ENCODE peak calls at places on chromosomes 13 and 19, in ten cellular contexts. F is breast epithelium, V is esophagus squamous epithelium, W is right lobe of liver, K is left ventricle myocardium inferior, C is osteoblast, A is SK-N-SH, X is IMR-90, I is cardiac muscle cell, R is neural progenitor cell. J is an unnamed sample.

GRCh38 chr19:53102701-53103140 is 501 bp downstream of the ZNF160 start:
- DNase-seq in F (no peak), V (no peak), W (peak; percentile 57), K (peak; percentile 40), C (peak; percentile 84), A (peak; percentile 69), X (peak; percentile 31), I (peak; percentile 61), R (peak; percentile 61), J (no peak)

GRCh38 chr19:50173144-50173543 is 10.1 kb upstream of the IZUMO2 start:
- DNase-seq in F (no peak), V (no peak), W (no peak), K (no peak), C (no peak), A (no peak), X (no peak), I (no peak), R (no peak), J (no peak)

GRCh38 chr13:40986328-40986856 is 32.7 kb downstream of the ELF1 start:
- DNase-seq in F (no peak), V (no peak), W (no peak), K (no peak), C (peak; percentile 30), A (no peak), X (peak; percentile 76), I (no peak), R (no peak), J (no peak)

GRCh38 chr13:94674609-94675348 is 37.6 kb downstream of the SOX21 start:
- DNase-seq in F (no peak), V (no peak), W (peak; percentile 57), K (no peak), C (peak; percentile 55), A (peak; percentile 52), X (peak; percentile 30), I (peak; percentile 77), R (peak; percentile 89), J (peak; percentile 39)

GRCh38 chr19:42529248-42529764 is 1.0 kb upstream of the CEACAM1 start:
- DNase-seq in F (peak; percentile 71), V (no peak), W (peak; percentile 77), K (peak; percentile 25), C (peak; percentile 86), A (peak; percentile 77), X (peak; percentile 19), I (peak; percentile 59), R (peak; percentile 48), J (peak; percentile 66)

GRCh38 chr19:38267780-38268430 is 3.5 kb downstream of the SPINT2 start:
- DNase-seq in F (peak; percentile 48), V (no peak), W (no peak), K (no peak), C (peak; percentile 25), A (no peak), X (no peak), I (no peak), R (no peak), J (peak; percentile 62)

GRCh38 chr19:49301165-49301865 is 23.7 kb downstream of the SLC6A16 start:
- DNase-seq in F (peak; percentile 27), V (no peak), W (peak; percentile 81), K (peak; percentile 73), C (peak; percentile 94), A (peak; percentile 72), X (peak; percentile 43), I (peak; percentile 79), R (peak; percentile 84), J (peak; percentile 72)

GRCh38 chr13:50153888-50154287 is 138.6 kb downstream of the KCNRG start:
- DNase-seq in F (no peak), V (no peak), W (no peak), K (no peak), C (no peak), A (no peak), X (no peak), I (no peak), R (no peak), J (no peak)

GRCh38 chr19:11291991-11292390 is 4.0 kb upstream of the TSPAN16 start:
- DNase-seq in F (no peak), V (no peak), W (no peak), K (no peak), C (no peak), A (no peak), X (no peak), I (no peak), R (no peak), J (no peak)

GRCh38 chr13:69109891-69110525 is 997.6 kb upstream of the ATXN8OS start:
- DNase-seq in F (no peak), V (no peak), W (no peak), K (no peak), C (no peak), A (no peak), X (no peak), I (no peak), R (peak; percentile 15), J (no peak)

GRCh38 chr13:99812611-99813010 is 159.0 kb downstream of the ZIC5 start:
- DNase-seq in F (no peak), V (no peak), W (no peak), K (no peak), C (peak; percentile 77), A (no peak), X (peak; percentile 19), I (no peak), R (no peak), J (no peak)

GRCh38 chr13:99809931-99810330 is 161.6 kb downstream of the ZIC5 start:
- DNase-seq in F (no peak), V (no peak), W (no peak), K (no peak), C (no peak), A (no peak), X (no peak), I (no peak), R (no peak), J (no peak)

GRCh38 chr13:99816321-99816720 is 155.2 kb downstream of the ZIC5 start:
- DNase-seq in F (no peak), V (no peak), W (no peak), K (no peak), C (no peak), A (no peak), X (no peak), I (no peak), R (no peak), J (no peak)

GRCh38 chr13:99811067-99811715 is 160.4 kb downstream of the ZIC5 start:
- DNase-seq in F (no peak), V (no peak), W (no peak), K (no peak), C (no peak), A (no peak), X (no peak), I (no peak), R (no peak), J (no peak)

DNA sequence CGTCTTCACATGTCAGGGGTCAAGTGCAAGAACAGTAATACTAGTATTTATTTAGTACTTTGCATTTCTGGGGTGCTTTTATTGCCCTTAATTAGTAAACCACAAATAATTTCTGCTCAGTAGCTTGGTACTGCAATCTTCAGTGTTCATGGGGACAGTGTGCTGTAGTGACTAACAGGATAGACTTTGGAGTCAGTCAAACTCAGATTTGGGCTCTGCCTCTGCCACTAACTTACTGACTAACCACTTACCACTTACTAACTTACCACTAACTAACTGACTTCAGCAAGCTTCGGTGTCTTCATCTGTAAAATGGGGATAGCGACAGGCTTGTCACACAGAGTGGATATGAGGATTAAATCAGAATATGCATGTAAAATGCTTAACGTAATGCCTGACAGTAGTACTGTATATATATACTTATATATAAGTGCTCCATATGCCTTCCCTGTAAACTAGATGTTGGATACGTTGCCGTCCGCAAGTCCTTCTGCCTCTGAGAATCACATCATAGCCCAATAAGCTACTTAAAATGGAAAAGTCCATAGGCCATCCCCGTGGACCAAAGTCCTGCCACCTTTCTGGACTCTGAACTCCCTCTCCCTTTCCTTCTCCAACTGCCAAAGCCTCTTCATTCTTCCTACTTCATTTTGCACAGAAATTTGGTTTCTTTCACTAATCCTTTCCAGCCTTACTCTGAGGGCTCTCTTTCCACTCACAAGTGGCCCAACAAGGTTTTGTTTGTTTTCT is 158.0 kb downstream of the ZIC5 start:
- DNase-seq in F (no peak), V (no peak), W (no peak), K (no peak), C (no peak), A (no peak), X (no peak), I (no peak), R (no peak), J (no peak)
- TF ChIP-seq CTCF in F (no peak), V (no peak), W (no peak), K (no peak), C (no peak), A (no peak), X (no peak), I (no peak), R (no peak), J (no peak)

DNA sequence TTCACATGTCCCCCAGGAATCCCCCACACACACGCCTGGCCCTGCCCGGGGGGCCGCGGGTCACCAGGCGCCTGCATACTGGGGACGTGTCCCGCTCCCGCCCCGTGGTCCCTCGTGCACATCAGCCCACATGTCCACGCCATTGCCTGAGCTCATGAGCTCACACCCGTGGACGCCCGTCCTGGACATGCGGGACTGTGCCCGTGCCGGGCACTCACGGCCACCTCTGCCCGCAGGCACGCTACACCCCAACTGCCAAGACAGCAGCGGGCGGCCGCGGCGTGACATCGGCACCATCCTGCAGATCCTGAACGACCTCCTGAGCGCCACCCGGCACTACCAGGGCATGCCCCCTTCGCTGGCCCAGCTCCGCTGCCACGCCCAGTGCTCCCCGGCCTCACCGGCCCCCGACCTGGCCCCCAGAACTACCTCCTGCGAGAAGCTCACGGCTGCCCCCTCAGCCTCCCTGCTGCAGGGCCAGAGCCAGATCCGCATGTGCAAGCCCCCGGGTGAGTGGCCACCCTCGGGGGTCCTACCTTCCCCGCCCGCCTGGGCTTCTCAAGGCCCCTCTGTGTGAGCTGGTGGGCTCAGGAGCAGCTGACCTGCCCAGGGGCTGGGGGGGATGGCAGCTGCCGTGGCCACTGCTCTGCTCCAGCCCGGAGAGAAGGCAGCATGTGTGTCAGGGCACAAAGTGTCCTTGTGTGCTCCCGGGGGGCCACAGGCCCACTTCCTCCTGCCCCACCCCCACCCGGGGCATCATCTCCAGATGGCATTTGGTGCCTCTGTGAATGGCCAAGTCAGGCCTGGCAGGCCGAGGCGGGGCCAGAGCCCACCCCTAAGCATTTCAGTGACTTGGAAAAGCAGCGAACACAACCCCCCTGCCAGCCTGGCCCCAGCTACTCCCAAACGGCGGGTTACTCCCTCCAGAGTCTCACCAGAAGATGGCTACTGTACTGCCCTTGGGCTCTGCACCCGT is 7.1 kb downstream of the MIDN start:
- DNase-seq in F (no peak), V (no peak), W (no peak), K (no peak), C (no peak), A (no peak), X (no peak), I (no peak), R (no peak), J (no peak)
- H3K4me3 ChIP-seq in F (peak overlapping the region; percentile 97), V (no peak overlapping the region), W (no peak overlapping the region), K (peak overlapping the region; percentile 17), C (no peak overlapping the region), A (no peak overlapping the region), X (no peak overlapping the region), I (no peak overlapping the region), R (no peak overlapping the region), J (no peak overlapping the region)

GRCh38 chr13:21822029-21822428 is 151.2 kb downstream of the FGF9 start:
- DNase-seq in F (no peak), V (no peak), W (no peak), K (no peak), C (no peak), A (no peak), X (no peak), I (no peak), R (no peak), J (no peak)
- H3K4me1 ChIP-seq in F (no peaks in the 10 kb centered on the region), V (no peaks in the 10 kb centered on the region), W (no peaks in the 10 kb centered on the region), K (peaks cover 29% of the 10 kb centered on the region), C (no peaks in the 10 kb centered on the region), A (no peaks in the 10 kb centered on the region), X (peaks cover 2% of the 10 kb centered on the region), I (no peaks in the 10 kb centered on the region), R (no peaks in the 10 kb centered on the region), J (no peaks in the 10 kb centered on the region)

GRCh38 chr19:45443462-45444317 is 20.0 kb upstream of the ERCC1 start:
- DNase-seq in F (peak; percentile 99), V (no peak), W (peak; percentile 98), K (peak; percentile 97), C (peak; percentile 99), A (peak; percentile 97), X (peak; percentile 82), I (peak; percentile 96), R (peak; percentile 98), J (peak; percentile 95)
- TF ChIP-seq CTCF in F (no peak), V (no peak), W (no peak), K (no peak), C (no peak), A (no peak), X (no peak), I (no peak), R (no peak), J (no peak)